ENCODE peak calls at places on chromosome 5, in ten cellular contexts. One of them, this sample, is unnamed.

GRCh38 chr5:120841830-120842229 is 377.7 kb downstream of the PRR16 start:
- DNase-seq in SJSA1: no peak
- DNase-seq in glomerular endothelial cell: no peak
- DNase-seq in ecto neural progenitor cell: no peak
- DNase-seq in sciatic nerve: no peak
- DNase-seq in brain microvascular endothelial cell: no peak
- DNase-seq in RCC 7860: no peak
- DNase-seq in KBM-7: no peak
- DNase-seq in SW 1271: no peak
- DNase-seq in stimulated activated naive CD8-positive, alpha-beta T cell treated with anti-CD3 and anti-CD28 coated beads, Interleukin-15, Interleukin-2, amounts not matched to agents 100 U/mL and 50 U/mL, for 24 hours: no peak
- DNase-seq in this sample: no peak

GRCh38 chr5:66882592-66883227 is 286.5 kb downstream of the MAST4 start:
- DNase-seq in KBM-7: no peak
- DNase-seq in RCC 7860: no peak
- DNase-seq in brain microvascular endothelial cell: peak
- DNase-seq in stimulated activated naive CD8-positive, alpha-beta T cell treated with anti-CD3 and anti-CD28 coated beads, Interleukin-15, Interleukin-2, amounts not matched to agents 100 U/mL and 50 U/mL, for 24 hours: no peak
- DNase-seq in SJSA1: no peak
- DNase-seq in glomerular endothelial cell: no peak
- DNase-seq in SW 1271: no peak
- DNase-seq in sciatic nerve: no peak
- DNase-seq in ecto neural progenitor cell: no peak
- DNase-seq in this sample: no peak

GRCh38 chr5:178793156-178793555 is 62.7 kb upstream of the ZNF354A start:
- DNase-seq in ecto neural progenitor cell: peak
- DNase-seq in RCC 7860: no peak
- DNase-seq in brain microvascular endothelial cell: no peak
- DNase-seq in KBM-7: peak
- DNase-seq in SJSA1: no peak
- DNase-seq in glomerular endothelial cell: no peak
- DNase-seq in SW 1271: no peak
- DNase-seq in sciatic nerve: no peak
- DNase-seq in stimulated activated naive CD8-positive, alpha-beta T cell treated with anti-CD3 and anti-CD28 coated beads, Interleukin-15, Interleukin-2, amounts not matched to agents 100 U/mL and 50 U/mL, for 24 hours: peak
- DNase-seq in this sample: peak

GRCh38 chr5:77259479-77259878 is 49.0 kb downstream of the PDE8B start:
- DNase-seq in ecto neural progenitor cell: no peak
- DNase-seq in sciatic nerve: no peak
- DNase-seq in SJSA1: no peak
- DNase-seq in SW 1271: no peak
- DNase-seq in KBM-7: no peak
- DNase-seq in brain microvascular endothelial cell: no peak
- DNase-seq in glomerular endothelial cell: no peak
- DNase-seq in RCC 7860: no peak
- DNase-seq in stimulated activated naive CD8-positive, alpha-beta T cell treated with anti-CD3 and anti-CD28 coated beads, Interleukin-15, Interleukin-2, amounts not matched to agents 100 U/mL and 50 U/mL, for 24 hours: no peak
- DNase-seq in this sample: no peak

GRCh38 chr5:82257729-82258128 is 20.4 kb downstream of the RPS23 start:
- DNase-seq in glomerular endothelial cell: no peak
- DNase-seq in brain microvascular endothelial cell: no peak
- DNase-seq in KBM-7: no peak
- DNase-seq in stimulated activated naive CD8-positive, alpha-beta T cell treated with anti-CD3 and anti-CD28 coated beads, Interleukin-15, Interleukin-2, amounts not matched to agents 100 U/mL and 50 U/mL, for 24 hours: no peak
- DNase-seq in ecto neural progenitor cell: no peak
- DNase-seq in SW 1271: no peak
- DNase-seq in sciatic nerve: no peak
- DNase-seq in RCC 7860: no peak
- DNase-seq in SJSA1: no peak
- DNase-seq in this sample: no peak

GRCh38 chr5:76867827-76868693 is 18.2 kb downstream of the S100Z start:
- DNase-seq in RCC 7860: peak
- DNase-seq in ecto neural progenitor cell: peak
- DNase-seq in glomerular endothelial cell: peak
- DNase-seq in brain microvascular endothelial cell: peak
- DNase-seq in KBM-7: peak
- DNase-seq in SW 1271: peak
- DNase-seq in stimulated activated naive CD8-positive, alpha-beta T cell treated with anti-CD3 and anti-CD28 coated beads, Interleukin-15, Interleukin-2, amounts not matched to agents 100 U/mL and 50 U/mL, for 24 hours: peak
- DNase-seq in SJSA1: peak
- DNase-seq in sciatic nerve: peak
- DNase-seq in this sample: peak

GRCh38 chr5:136749016-136749415 is 383.7 kb upstream of the TRPC7 start:
- DNase-seq in ecto neural progenitor cell: no peak
- DNase-seq in SJSA1: no peak
- DNase-seq in stimulated activated naive CD8-positive, alpha-beta T cell treated with anti-CD3 and anti-CD28 coated beads, Interleukin-15, Interleukin-2, amounts not matched to agents 100 U/mL and 50 U/mL, for 24 hours: no peak
- DNase-seq in brain microvascular endothelial cell: peak
- DNase-seq in KBM-7: no peak
- DNase-seq in RCC 7860: no peak
- DNase-seq in sciatic nerve: no peak
- DNase-seq in glomerular endothelial cell: no peak
- DNase-seq in SW 1271: no peak
- DNase-seq in this sample: no peak

GRCh38 chr5:59744531-59744992 is 149.0 kb downstream of the PDE4D start:
- DNase-seq in brain microvascular endothelial cell: peak
- DNase-seq in ecto neural progenitor cell: no peak
- DNase-seq in RCC 7860: peak
- DNase-seq in SJSA1: no peak
- DNase-seq in sciatic nerve: no peak
- DNase-seq in SW 1271: no peak
- DNase-seq in stimulated activated naive CD8-positive, alpha-beta T cell treated with anti-CD3 and anti-CD28 coated beads, Interleukin-15, Interleukin-2, amounts not matched to agents 100 U/mL and 50 U/mL, for 24 hours: no peak
- DNase-seq in KBM-7: no peak
- DNase-seq in glomerular endothelial cell: no peak
- DNase-seq in this sample: no peak

GRCh38 chr5:180689071-180689694 is 39.8 kb upstream of the FLT4 start:
- DNase-seq in stimulated activated naive CD8-positive, alpha-beta T cell treated with anti-CD3 and anti-CD28 coated beads, Interleukin-15, Interleukin-2, amounts not matched to agents 100 U/mL and 50 U/mL, for 24 hours: peak
- DNase-seq in SW 1271: no peak
- DNase-seq in sciatic nerve: no peak
- DNase-seq in SJSA1: no peak
- DNase-seq in ecto neural progenitor cell: no peak
- DNase-seq in KBM-7: no peak
- DNase-seq in RCC 7860: no peak
- DNase-seq in glomerular endothelial cell: no peak
- DNase-seq in brain microvascular endothelial cell: no peak
- DNase-seq in this sample: peak

GRCh38 chr5:72248352-72249032 is 71.5 kb downstream of the MRPS27 start:
- DNase-seq in stimulated activated naive CD8-positive, alpha-beta T cell treated with anti-CD3 and anti-CD28 coated beads, Interleukin-15, Interleukin-2, amounts not matched to agents 100 U/mL and 50 U/mL, for 24 hours: no peak
- DNase-seq in SJSA1: peak
- DNase-seq in SW 1271: peak
- DNase-seq in RCC 7860: peak
- DNase-seq in glomerular endothelial cell: no peak
- DNase-seq in brain microvascular endothelial cell: peak
- DNase-seq in KBM-7: no peak
- DNase-seq in ecto neural progenitor cell: no peak
- DNase-seq in sciatic nerve: no peak
- DNase-seq in this sample: no peak

GRCh38 chr5:178699854-178700253 is 30.6 kb downstream of the ZNF354A start:
- DNase-seq in sciatic nerve: no peak
- DNase-seq in brain microvascular endothelial cell: no peak
- DNase-seq in glomerular endothelial cell: no peak
- DNase-seq in KBM-7: no peak
- DNase-seq in SW 1271: no peak
- DNase-seq in RCC 7860: no peak
- DNase-seq in ecto neural progenitor cell: no peak
- DNase-seq in SJSA1: no peak
- DNase-seq in stimulated activated naive CD8-positive, alpha-beta T cell treated with anti-CD3 and anti-CD28 coated beads, Interleukin-15, Interleukin-2, amounts not matched to agents 100 U/mL and 50 U/mL, for 24 hours: no peak
- DNase-seq in this sample: no peak

GRCh38 chr5:133406632-133407276 is 205.6 kb downstream of the FSTL4 start:
- DNase-seq in stimulated activated naive CD8-positive, alpha-beta T cell treated with anti-CD3 and anti-CD28 coated beads, Interleukin-15, Interleukin-2, amounts not matched to agents 100 U/mL and 50 U/mL, for 24 hours: no peak
- DNase-seq in RCC 7860: no peak
- DNase-seq in SJSA1: no peak
- DNase-seq in brain microvascular endothelial cell: no peak
- DNase-seq in sciatic nerve: no peak
- DNase-seq in glomerular endothelial cell: no peak
- DNase-seq in SW 1271: no peak
- DNase-seq in KBM-7: no peak
- DNase-seq in ecto neural progenitor cell: no peak
- DNase-seq in this sample: no peak

GRCh38 chr5:177963966-177964365 is 32.1 kb downstream of the PROP1 start:
- DNase-seq in sciatic nerve: no peak
- DNase-seq in SJSA1: no peak
- DNase-seq in KBM-7: no peak
- DNase-seq in brain microvascular endothelial cell: no peak
- DNase-seq in glomerular endothelial cell: no peak
- DNase-seq in ecto neural progenitor cell: no peak
- DNase-seq in RCC 7860: no peak
- DNase-seq in stimulated activated naive CD8-positive, alpha-beta T cell treated with anti-CD3 and anti-CD28 coated beads, Interleukin-15, Interleukin-2, amounts not matched to agents 100 U/mL and 50 U/mL, for 24 hours: no peak
- DNase-seq in SW 1271: no peak
- DNase-seq in this sample: no peak

GRCh38 chr5:135089912-135090311 is 55.9 kb upstream of the PITX1 start:
- DNase-seq in ecto neural progenitor cell: no peak
- DNase-seq in brain microvascular endothelial cell: no peak
- DNase-seq in KBM-7: no peak
- DNase-seq in sciatic nerve: no peak
- DNase-seq in SJSA1: no peak
- DNase-seq in glomerular endothelial cell: no peak
- DNase-seq in SW 1271: no peak
- DNase-seq in RCC 7860: no peak
- DNase-seq in stimulated activated naive CD8-positive, alpha-beta T cell treated with anti-CD3 and anti-CD28 coated beads, Interleukin-15, Interleukin-2, amounts not matched to agents 100 U/mL and 50 U/mL, for 24 hours: no peak
- DNase-seq in this sample: no peak

GRCh38 chr5:10583663-10584572 is 20.0 kb downstream of the ANKRD33B start:
- DNase-seq in RCC 7860: no peak
- DNase-seq in sciatic nerve: no peak
- DNase-seq in SJSA1: peak
- DNase-seq in glomerular endothelial cell: no peak
- DNase-seq in stimulated activated naive CD8-positive, alpha-beta T cell treated with anti-CD3 and anti-CD28 coated beads, Interleukin-15, Interleukin-2, amounts not matched to agents 100 U/mL and 50 U/mL, for 24 hours: no peak
- DNase-seq in SW 1271: no peak
- DNase-seq in KBM-7: no peak
- DNase-seq in ecto neural progenitor cell: no peak
- DNase-seq in brain microvascular endothelial cell: no peak
- DNase-seq in this sample: no peak

GRCh38 chr5:146606838-146607237 is 90.8 kb upstream of the GPR151 start:
- DNase-seq in SJSA1: no peak
- DNase-seq in brain microvascular endothelial cell: no peak
- DNase-seq in RCC 7860: no peak
- DNase-seq in SW 1271: no peak
- DNase-seq in ecto neural progenitor cell: no peak
- DNase-seq in stimulated activated naive CD8-positive, alpha-beta T cell treated with anti-CD3 and anti-CD28 coated beads, Interleukin-15, Interleukin-2, amounts not matched to agents 100 U/mL and 50 U/mL, for 24 hours: no peak
- DNase-seq in KBM-7: no peak
- DNase-seq in glomerular endothelial cell: no peak
- DNase-seq in sciatic nerve: no peak
- DNase-seq in this sample: no peak

GRCh38 chr5:129377504-129377903 is 82.6 kb upstream of the ADAMTS19 start:
- DNase-seq in RCC 7860: no peak
- DNase-seq in SJSA1: no peak
- DNase-seq in KBM-7: no peak
- DNase-seq in sciatic nerve: no peak
- DNase-seq in glomerular endothelial cell: no peak
- DNase-seq in SW 1271: no peak
- DNase-seq in ecto neural progenitor cell: no peak
- DNase-seq in stimulated activated naive CD8-positive, alpha-beta T cell treated with anti-CD3 and anti-CD28 coated beads, Interleukin-15, Interleukin-2, amounts not matched to agents 100 U/mL and 50 U/mL, for 24 hours: no peak
- DNase-seq in brain microvascular endothelial cell: no peak
- DNase-seq in this sample: no peak

GRCh38 chr5:111513175-111513520 is 813 bp upstream of the STARD4 start:
- DNase-seq in RCC 7860: no peak
- DNase-seq in sciatic nerve: no peak
- DNase-seq in KBM-7: no peak
- DNase-seq in brain microvascular endothelial cell: no peak
- DNase-seq in SW 1271: no peak
- DNase-seq in glomerular endothelial cell: no peak
- DNase-seq in ecto neural progenitor cell: no peak
- DNase-seq in SJSA1: no peak
- DNase-seq in stimulated activated naive CD8-positive, alpha-beta T cell treated with anti-CD3 and anti-CD28 coated beads, Interleukin-15, Interleukin-2, amounts not matched to agents 100 U/mL and 50 U/mL, for 24 hours: no peak
- DNase-seq in this sample: no peak

GRCh38 chr5:67315082-67315801 is 118.6 kb upstream of the CD180 start:
- DNase-seq in SJSA1: peak
- DNase-seq in brain microvascular endothelial cell: peak
- DNase-seq in ecto neural progenitor cell: no peak
- DNase-seq in stimulated activated naive CD8-positive, alpha-beta T cell treated with anti-CD3 and anti-CD28 coated beads, Interleukin-15, Interleukin-2, amounts not matched to agents 100 U/mL and 50 U/mL, for 24 hours: no peak
- DNase-seq in sciatic nerve: no peak
- DNase-seq in glomerular endothelial cell: peak
- DNase-seq in KBM-7: no peak
- DNase-seq in SW 1271: no peak
- DNase-seq in RCC 7860: peak
- DNase-seq in this sample: no peak

GRCh38 chr5:94901071-94901979 is 282.9 kb downstream of the SLF1 start:
- DNase-seq in ecto neural progenitor cell: no peak
- DNase-seq in KBM-7: no peak
- DNase-seq in RCC 7860: peak
- DNase-seq in sciatic nerve: no peak
- DNase-seq in brain microvascular endothelial cell: peak
- DNase-seq in SW 1271: peak
- DNase-seq in SJSA1: no peak
- DNase-seq in glomerular endothelial cell: peak
- DNase-seq in stimulated activated naive CD8-positive, alpha-beta T cell treated with anti-CD3 and anti-CD28 coated beads, Interleukin-15, Interleukin-2, amounts not matched to agents 100 U/mL and 50 U/mL, for 24 hours: no peak
- DNase-seq in this sample: no peak

GRCh38 chr5:102130386-102130785 is 165.7 kb downstream of the SLCO4C1 start:
- DNase-seq in SJSA1: no peak
- DNase-seq in glomerular endothelial cell: no peak
- DNase-seq in RCC 7860: no peak
- DNase-seq in ecto neural progenitor cell: no peak
- DNase-seq in stimulated activated naive CD8-positive, alpha-beta T cell treated with anti-CD3 and anti-CD28 coated beads, Interleukin-15, Interleukin-2, amounts not matched to agents 100 U/mL and 50 U/mL, for 24 hours: no peak
- DNase-seq in KBM-7: no peak
- DNase-seq in brain microvascular endothelial cell: no peak
- DNase-seq in sciatic nerve: no peak
- DNase-seq in SW 1271: no peak
- DNase-seq in this sample: no peak

GRCh38 chr5:92687793-92688467 is 893.1 kb downstream of the NR2F1-AS1 start:
- DNase-seq in glomerular endothelial cell: no peak
- DNase-seq in ecto neural progenitor cell: peak
- DNase-seq in stimulated activated naive CD8-positive, alpha-beta T cell treated with anti-CD3 and anti-CD28 coated beads, Interleukin-15, Interleukin-2, amounts not matched to agents 100 U/mL and 50 U/mL, for 24 hours: no peak
- DNase-seq in SJSA1: no peak
- DNase-seq in sciatic nerve: no peak
- DNase-seq in KBM-7: peak
- DNase-seq in SW 1271: no peak
- DNase-seq in RCC 7860: no peak
- DNase-seq in brain microvascular endothelial cell: peak
- DNase-seq in this sample: no peak

GRCh38 chr5:146098047-146098446 is 7.3 kb downstream of the PLAC8L1 start:
- DNase-seq in KBM-7: no peak
- DNase-seq in RCC 7860: no peak
- DNase-seq in sciatic nerve: no peak
- DNase-seq in ecto neural progenitor cell: no peak
- DNase-seq in brain microvascular endothelial cell: no peak
- DNase-seq in glomerular endothelial cell: no peak
- DNase-seq in SW 1271: no peak
- DNase-seq in SJSA1: no peak
- DNase-seq in stimulated activated naive CD8-positive, alpha-beta T cell treated with anti-CD3 and anti-CD28 coated beads, Interleukin-15, Interleukin-2, amounts not matched to agents 100 U/mL and 50 U/mL, for 24 hours: no peak
- DNase-seq in this sample: no peak

GRCh38 chr5:154078305-154078704 is 39.5 kb downstream of the MFAP3 start:
- DNase-seq in SJSA1: no peak
- DNase-seq in KBM-7: no peak
- DNase-seq in stimulated activated naive CD8-positive, alpha-beta T cell treated with anti-CD3 and anti-CD28 coated beads, Interleukin-15, Interleukin-2, amounts not matched to agents 100 U/mL and 50 U/mL, for 24 hours: no peak
- DNase-seq in SW 1271: no peak
- DNase-seq in RCC 7860: no peak
- DNase-seq in ecto neural progenitor cell: no peak
- DNase-seq in sciatic nerve: no peak
- DNase-seq in glomerular endothelial cell: no peak
- DNase-seq in brain microvascular endothelial cell: no peak
- DNase-seq in this sample: no peak

GRCh38 chr5:133228316-133228715 is 176.5 kb downstream of the HSPA4 start:
- DNase-seq in stimulated activated naive CD8-positive, alpha-beta T cell treated with anti-CD3 and anti-CD28 coated beads, Interleukin-15, Interleukin-2, amounts not matched to agents 100 U/mL and 50 U/mL, for 24 hours: no peak
- DNase-seq in SW 1271: no peak
- DNase-seq in brain microvascular endothelial cell: no peak
- DNase-seq in KBM-7: no peak
- DNase-seq in sciatic nerve: no peak
- DNase-seq in RCC 7860: no peak
- DNase-seq in glomerular endothelial cell: no peak
- DNase-seq in ecto neural progenitor cell: no peak
- DNase-seq in SJSA1: no peak
- DNase-seq in this sample: no peak